ENCODE peak calls at places on chromosomes 12 and 14, in five cellular contexts. H is uterus, S is testis, Z is IMR-90, D is ascending aorta. C is an unnamed sample. For H3K27me3, the result is how much of the 10 kb centered on the place peaks cover.

GRCh38 chr14:73368621-73369020 is 89.7 kb downstream of the NUMB start:
- DNase-seq in H (no peak), S (no peak), Z (peak), D (no peak), C (no peak)

GRCh38 chr14:90274019-90274418 is 17.7 kb downstream of the PSMC1 start:
- DNase-seq in H (no peak), S (peak), Z (no peak), D (no peak), C (no peak)

GRCh38 chr12:83102499-83102898 is 415.8 kb downstream of the TMTC2 start:
- DNase-seq in H (no peak), S (no peak), Z (peak), D (no peak), C (no peak)

GRCh38 chr14:71482701-71483100 is 449.5 kb upstream of the RGS6 start:
- DNase-seq in H (no peak), S (no peak), Z (peak), D (no peak), C (no peak)

GRCh38 chr12:96400631-96401060 is 407 bp upstream of the CDK17 start:
- DNase-seq in H (no peak), S (no peak), Z (peak), D (no peak), C (no peak)

GRCh38 chr12:80129895-80130535 is 30.7 kb downstream of the OTOGL start:
- DNase-seq in H (no peak), S (no peak), Z (peak), D (no peak), C (no peak)

GRCh38 chr14:94599656-94600004 is 12.6 kb upstream of the SERPINA3 start:
- DNase-seq in H (no peak), S (no peak), Z (no peak), D (no peak), C (no peak)

GRCh38 chr12:32437095-32437515 is 37.7 kb downstream of the FGD4 start:
- DNase-seq in H (no peak), S (no peak), Z (peak), D (no peak), C (peak)

GRCh38 chr12:80716711-80717469 is at the start of gene MYF5:
- DNase-seq in H (no peak), S (no peak), Z (no peak), D (no peak), C (no peak)

GRCh38 chr12:15232959-15233358 is 11.7 kb upstream of the RERG start:
- DNase-seq in H (no peak), S (no peak), Z (no peak), D (no peak), C (no peak)

GRCh38 chr12:47770086-47770726 is 2.8 kb upstream of the SLC48A1 start:
- DNase-seq in H (no peak), S (no peak), Z (peak), D (no peak), C (no peak)

GRCh38 chr14:88553886-88554457 is 835 bp downstream of the PTPN21 start:
- DNase-seq in H (no peak), S (peak), Z (peak), D (no peak), C (no peak)

GRCh38 chr12:55822228-55822627 is 4.4 kb downstream of the ORMDL2 start:
- DNase-seq in H (no peak), S (no peak), Z (no peak), D (no peak), C (no peak)

GRCh38 chr14:68824517-68825347 is 31.9 kb upstream of the ZFP36L1 start:
- DNase-seq in H (peak), S (peak), Z (peak), D (no peak), C (no peak)

GRCh38 chr14:53881161-53881846 is 75.3 kb downstream of the BMP4 start:
- DNase-seq in H (no peak), S (no peak), Z (peak), D (no peak), C (peak)

GRCh38 chr12:53862206-53862605 is 76.4 kb upstream of the HOXC13 start:
- DNase-seq in H (no peak), S (no peak), Z (no peak), D (no peak), C (no peak)

GRCh38 chr14:98347686-98348085 is 924.3 kb downstream of the BCL11B start:
- DNase-seq in H (no peak), S (no peak), Z (no peak), D (no peak), C (no peak)

GRCh38 chr12:112937741-112938719 is at the start of gene OAS3:
- DNase-seq in H (peak), S (peak), Z (peak), D (peak), C (peak)

GRCh38 chr12:28107679-28108078 is 82.6 kb upstream of the CCDC91 start:
- DNase-seq in H (no peak), S (no peak), Z (no peak), D (no peak), C (no peak)

GRCh38 chr12:69739287-69740191 is 879 bp downstream of the RAB3IP start:
- DNase-seq in H (peak), S (peak), Z (peak), D (no peak), C (no peak)

GRCh38 chr12:18576104-18576622 is 161.6 kb downstream of the PLCZ1 start:
- DNase-seq in H (no peak), S (no peak), Z (peak), D (no peak), C (no peak)

GRCh38 chr12:117587646-117588287 is 226.3 kb upstream of the NOS1 start:
- DNase-seq in H (no peak), S (peak), Z (no peak), D (no peak), C (no peak)

GRCh38 chr14:102320033-102320660 is 601 bp downstream of the ZNF839 start:
- DNase-seq in H (peak), S (peak), Z (peak), D (peak), C (no peak)

GRCh38 chr12:112194601-112195247 is 69.4 kb downstream of the TRAFD1 start:
- DNase-seq in H (no peak), S (no peak), Z (no peak), D (no peak), C (no peak)

GRCh38 chr12:124829008-124829707 is 34.5 kb downstream of the SCARB1 start:
- DNase-seq in H (no peak), S (no peak), Z (peak), D (no peak), C (peak)

GRCh38 chr12:100741084-100741711 is 53.4 kb upstream of the ANO4 start:
- DNase-seq in H (no peak), S (no peak), Z (peak), D (no peak), C (no peak)

GRCh38 chr14:58947156-58947555 is 241.3 kb upstream of the DAAM1 start:
- DNase-seq in H (no peak), S (no peak), Z (no peak), D (no peak), C (no peak)

DNA sequence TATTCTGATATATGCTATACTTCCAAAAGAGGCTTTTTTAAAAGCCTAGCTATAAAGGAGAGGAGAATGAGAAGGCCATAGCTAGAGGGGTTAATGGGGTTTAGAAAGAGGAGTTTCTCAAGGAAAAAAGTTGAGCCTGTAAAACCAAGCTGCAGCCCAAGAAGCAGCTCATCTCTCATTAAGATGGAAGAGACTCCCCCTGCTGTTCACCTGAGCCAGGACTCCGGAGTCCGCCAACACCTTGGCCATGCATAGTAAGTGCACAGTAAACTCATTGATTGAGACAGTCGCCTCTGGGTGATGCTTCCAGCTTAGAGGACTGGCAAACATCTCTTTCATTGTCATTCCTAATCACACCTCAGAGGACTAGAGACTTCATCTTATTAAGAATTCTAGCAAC is 46.2 kb downstream of the ANO2 start:
- DNase-seq in H (no peak), S (no peak), Z (no peak), D (no peak), C (no peak)
- TF ChIP-seq CTCF in H (no peak), S (no peak), Z (no peak), D (no peak), C (peak)

GRCh38 chr12:3201741-3202500 is 124.7 kb downstream of the TSPAN9 start:
- DNase-seq in H (no peak), S (no peak), Z (no peak), D (no peak), C (no peak)
- H3K4me3 ChIP-seq in H (no peak), S (no peak), Z (no peak), D (no peak), C (no peak)

GRCh38 chr14:104803280-104803915 is 2.5 kb downstream of the ZBTB42 start:
- DNase-seq in H (no peak), S (no peak), Z (no peak), D (no peak), C (no peak)

GRCh38 chr14:104803916-104804371 is 3.0 kb downstream of the ZBTB42 start:
- DNase-seq in H (no peak), S (no peak), Z (peak), D (no peak), C (no peak)

GRCh38 chr14:104802120-104802912 is 1.4 kb downstream of the ZBTB42 start:
- DNase-seq in H (no peak), S (no peak), Z (no peak), D (no peak), C (no peak)

GRCh38 chr14:104801284-104802119 is 601 bp downstream of the ZBTB42 start:
- DNase-seq in H (no peak), S (no peak), Z (no peak), D (no peak), C (no peak)

GRCh38 chr14:104802913-104803184 is 1.9 kb downstream of the ZBTB42 start:
- DNase-seq in H (no peak), S (no peak), Z (no peak), D (no peak), C (no peak)
- H3K27me3 ChIP-seq in H (under half), S (under half), Z (under half), D (under half), C (under half)

DNA sequence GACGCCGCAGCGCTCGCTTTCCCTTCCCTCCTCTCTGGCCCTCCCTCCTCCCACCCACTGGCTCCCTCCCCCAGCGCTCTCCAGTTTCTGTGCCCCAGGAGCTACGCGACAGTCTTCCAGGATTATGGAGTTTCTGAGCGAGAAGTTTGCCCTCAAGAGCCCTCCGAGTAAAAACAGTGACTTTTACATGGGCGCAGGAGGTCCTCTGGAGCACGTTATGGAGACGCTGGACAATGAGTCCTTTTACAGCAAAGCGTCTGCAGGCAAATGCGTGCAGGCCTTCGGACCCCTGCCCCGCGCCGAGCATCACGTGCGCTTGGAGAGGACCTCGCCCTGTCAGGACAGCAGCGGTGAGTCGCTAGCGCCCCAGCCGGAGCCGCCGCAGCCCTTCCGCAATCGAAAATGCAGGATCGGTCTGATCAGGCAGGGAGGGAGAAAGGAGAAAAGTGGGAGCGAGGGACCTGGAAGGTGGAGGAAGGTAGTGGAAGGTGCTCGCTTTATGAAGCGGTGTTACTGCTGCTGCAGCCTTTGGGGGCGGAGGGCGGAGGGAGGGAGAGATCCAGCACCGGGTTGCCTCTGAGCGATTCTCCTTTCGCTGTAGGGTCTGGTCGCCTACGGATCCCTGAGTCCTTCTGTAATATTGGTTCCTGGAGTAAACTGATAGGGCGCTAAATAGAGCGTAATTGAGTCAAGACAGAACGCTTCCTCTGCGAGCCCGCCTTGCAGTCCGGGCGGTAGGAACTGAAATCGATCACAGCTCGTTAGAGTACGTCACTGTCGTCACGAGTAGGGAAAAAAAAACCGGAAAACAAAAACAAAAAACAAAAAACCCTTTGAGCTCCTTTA is at the start of gene ALX1:
- DNase-seq in H (no peak), S (peak), Z (peak), D (no peak), C (no peak)
- TF ChIP-seq CTCF in H (no peak), S (no peak), Z (no peak), D (no peak), C (no peak)

DNA sequence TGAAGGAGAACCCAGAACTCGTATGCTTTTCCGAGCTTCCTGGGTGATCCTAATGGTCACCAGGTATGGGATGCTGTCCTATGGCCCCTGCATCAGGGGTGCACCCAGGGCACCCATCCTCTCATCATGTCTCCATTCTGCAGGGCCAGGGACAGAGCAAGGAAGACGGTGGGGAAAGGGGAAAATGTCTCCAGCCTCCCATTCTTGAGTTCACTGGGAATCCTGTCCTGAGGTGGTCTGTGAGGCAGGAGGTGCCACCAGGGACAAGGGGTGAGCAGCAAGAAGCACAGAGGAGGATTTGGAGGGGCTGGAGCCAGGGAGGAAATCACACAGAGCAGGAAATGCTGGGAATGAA is 14.9 kb upstream of the SLC6A12 start:
- DNase-seq in H (no peak), S (peak), Z (no peak), D (no peak), C (no peak)
- H3K4me3 ChIP-seq in H (no peak), S (no peak), Z (no peak), D (no peak), C (no peak)

GRCh38 chr12:49966511-49967041 is 4.9 kb downstream of the AQP5 start:
- DNase-seq in H (no peak), S (no peak), Z (no peak), D (no peak), C (no peak)
- H3K27me3 ChIP-seq in H (under half), S (under half), Z (half or more), D (under half), C (under half)

GRCh38 chr12:12611512-12612306 is at the start of gene CREBL2:
- DNase-seq in H (peak), S (peak), Z (peak), D (peak), C (peak)
- TF ChIP-seq CTCF in H (no peak), S (peak), Z (no peak), D (no peak), C (no peak)

GRCh38 chr12:12521044-12521485 is 41.6 kb downstream of the DUSP16 start:
- DNase-seq in H (no peak), S (no peak), Z (no peak), D (no peak), C (no peak)
- H3K4me3 ChIP-seq in H (no peak), S (no peak), Z (no peak), D (no peak), C (no peak)

C was measured in BJ.